ENCODE peak calls at places on chromosomes 1 and 21, in seven cellular contexts. H is sigmoid colon, B is ovary, J is HCT116, V is hepatocyte, G is esophagus squamous epithelium, X is lower leg skin. Z is an unnamed sample.

GRCh38 chr1:34642679-34643078 is 112.2 kb upstream of the GJB5 start:
- DNase-seq in X (no peak), H (no peak), J (peak), G (no peak), V (no peak), B (no peak), Z (no peak)

GRCh38 chr1:223018534-223018933 is 124.5 kb downstream of the TLR5 start:
- DNase-seq in J (no peak), H (no peak), X (no peak), G (no peak), V (no peak), B (no peak), Z (no peak)

GRCh38 chr1:65399003-65399402 is 21.5 kb upstream of the LEPR start:
- DNase-seq in X (no peak), B (no peak), G (no peak), H (no peak), J (no peak), V (no peak), Z (no peak)

GRCh38 chr1:103461171-103462105 is 64.1 kb upstream of the RNPC3 start:
- DNase-seq in X (no peak), V (no peak), J (peak), B (no peak), H (no peak), G (no peak), Z (no peak)

GRCh38 chr1:62436039-62436465 is 797 bp upstream of the USP1 start:
- DNase-seq in V (no peak), B (peak), J (no peak), X (peak), G (no peak), H (no peak), Z (peak)

GRCh38 chr1:226542623-226543103 is 5.9 kb upstream of the STUM start:
- DNase-seq in H (peak), X (no peak), V (no peak), G (no peak), B (no peak), J (no peak), Z (no peak)

GRCh38 chr1:1891349-1892078 is 627 bp upstream of the GNB1 start:
- DNase-seq in X (peak), H (peak), G (no peak), V (peak), J (peak), B (peak), Z (no peak)

GRCh38 chr1:24908591-24909259 is 21.4 kb downstream of the RUNX3 start:
- DNase-seq in G (no peak), H (no peak), J (no peak), X (no peak), B (no peak), V (no peak), Z (no peak)

GRCh38 chr1:241531195-241532172 is 694 bp upstream of the KMO start:
- DNase-seq in X (no peak), H (no peak), V (peak), B (no peak), J (peak), G (no peak), Z (no peak)

GRCh38 chr1:158145173-158145719 is 35.4 kb upstream of the CD1D start:
- DNase-seq in G (no peak), X (no peak), B (peak), H (no peak), V (peak), J (no peak), Z (no peak)

GRCh38 chr1:204089044-204089751 is 16.3 kb downstream of the SOX13 start:
- DNase-seq in J (no peak), X (peak), B (peak), G (no peak), H (peak), V (no peak), Z (no peak)

GRCh38 chr1:118716775-118717174 is 271.4 kb downstream of the TBX15 start:
- DNase-seq in V (peak), H (no peak), J (no peak), G (no peak), X (no peak), B (no peak), Z (no peak)
- TF ChIP-seq CTCF in V (peak), H (no peak), J (no peak), G (no peak), X (no peak), B (no peak), Z (peak)

GRCh38 chr1:220089650-220090556 is at the start of gene BPNT1:
- DNase-seq in J (peak), G (peak), B (peak), V (peak), H (peak), X (peak), Z (peak)
- TF ChIP-seq CTCF in J (peak), G (no peak), B (no peak), V (peak), H (no peak), X (no peak), Z (peak)

GRCh38 chr1:47913225-47913823 is 83.9 kb downstream of the TRABD2B start:
- DNase-seq in B (no peak), J (no peak), G (no peak), H (no peak), X (no peak), V (no peak), Z (no peak)

GRCh38 chr1:47914218-47914937 is 82.8 kb downstream of the TRABD2B start:
- DNase-seq in G (no peak), H (no peak), X (no peak), J (no peak), B (no peak), V (no peak), Z (no peak)

GRCh38 chr1:47912756-47913155 is 84.4 kb downstream of the TRABD2B start:
- DNase-seq in H (no peak), B (no peak), X (no peak), J (no peak), G (no peak), V (no peak), Z (no peak)

GRCh38 chr1:47911892-47912291 is 85.3 kb downstream of the TRABD2B start:
- DNase-seq in J (no peak), X (no peak), H (no peak), G (no peak), V (no peak), B (no peak), Z (no peak)

DNA sequence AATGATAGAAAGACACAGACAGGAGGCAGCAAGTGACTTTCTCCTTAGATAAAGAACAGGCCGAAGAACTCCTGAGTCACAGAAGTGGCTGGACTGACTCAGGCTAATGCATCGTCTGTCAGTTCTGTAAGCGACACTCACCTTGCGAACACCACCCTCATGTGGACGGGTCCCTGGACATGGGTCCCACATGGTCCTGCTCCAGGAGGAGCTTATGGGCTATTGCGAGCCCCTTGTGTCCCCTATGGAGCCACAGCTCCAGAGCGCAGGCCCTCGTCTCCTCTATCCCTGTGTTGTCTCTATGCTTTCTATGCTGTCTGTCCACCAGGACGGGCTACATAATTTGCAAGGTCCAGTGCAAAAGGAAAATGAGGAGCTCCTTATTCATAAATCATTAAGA is 85.8 kb downstream of the TRABD2B start:
- DNase-seq in J (no peak), X (no peak), V (no peak), H (no peak), G (no peak), B (no peak), Z (no peak)
- TF ChIP-seq CTCF in J (no peak), X (no peak), V (no peak), H (no peak), G (no peak), B (no peak), Z (no peak)

GRCh38 chr1:108327534-108328462 is 83.9 kb upstream of the NBPF4 start:
- DNase-seq in J (peak), X (no peak), B (no peak), H (no peak), V (no peak), G (no peak), Z (no peak)
- TF ChIP-seq CTCF in J (peak), X (no peak), B (no peak), H (no peak), V (peak), G (no peak), Z (peak)

DNA sequence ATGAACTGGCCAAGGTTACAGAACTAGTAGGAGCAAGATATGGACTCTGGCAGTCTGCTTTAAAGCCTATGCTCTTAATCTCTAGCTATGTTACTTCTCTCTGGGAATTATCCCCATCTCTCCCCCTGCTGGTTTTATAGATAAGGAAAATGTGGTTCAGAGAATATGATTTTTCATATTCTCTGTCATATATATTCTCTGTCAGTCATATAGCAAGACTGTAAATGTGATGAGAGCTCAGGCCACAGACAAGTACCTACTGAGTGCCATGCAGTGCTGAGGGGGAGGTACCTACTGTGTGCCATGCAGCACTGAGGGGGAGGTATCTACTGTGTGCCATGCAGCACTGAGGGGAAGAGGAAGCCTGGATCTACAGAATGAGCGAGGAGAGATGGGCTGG is 220.3 kb upstream of the FGGY start:
- DNase-seq in H (no peak), V (no peak), G (no peak), J (no peak), B (no peak), X (no peak), Z (no peak)
- TF ChIP-seq CTCF in H (peak), V (peak), G (peak), J (peak), B (no peak), X (no peak), Z (peak)

DNA sequence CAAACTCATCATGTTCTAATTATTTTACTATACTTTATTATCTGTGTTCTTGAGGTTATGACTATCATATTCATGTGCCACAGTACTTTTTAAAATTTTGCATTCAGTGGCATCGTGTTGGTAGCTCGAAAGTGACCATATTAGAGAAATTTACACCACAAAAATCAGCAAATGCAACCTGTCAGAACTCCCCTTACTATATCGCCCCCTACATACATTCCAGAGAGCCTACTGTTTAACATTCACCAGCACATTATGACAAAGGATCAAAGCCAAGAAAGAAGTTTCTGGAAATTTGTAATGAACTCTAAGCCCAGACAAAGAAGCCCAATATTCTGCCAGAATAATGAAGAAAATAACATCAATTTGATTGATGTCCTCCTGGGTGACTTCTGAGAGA is 909.3 kb downstream of the LTN1 start:
- DNase-seq in G (no peak), X (no peak), V (no peak), H (no peak), J (no peak), B (no peak), Z (no peak)
- TF ChIP-seq CTCF in G (no peak), X (no peak), V (no peak), H (no peak), J (no peak), B (no peak), Z (no peak)

DNA sequence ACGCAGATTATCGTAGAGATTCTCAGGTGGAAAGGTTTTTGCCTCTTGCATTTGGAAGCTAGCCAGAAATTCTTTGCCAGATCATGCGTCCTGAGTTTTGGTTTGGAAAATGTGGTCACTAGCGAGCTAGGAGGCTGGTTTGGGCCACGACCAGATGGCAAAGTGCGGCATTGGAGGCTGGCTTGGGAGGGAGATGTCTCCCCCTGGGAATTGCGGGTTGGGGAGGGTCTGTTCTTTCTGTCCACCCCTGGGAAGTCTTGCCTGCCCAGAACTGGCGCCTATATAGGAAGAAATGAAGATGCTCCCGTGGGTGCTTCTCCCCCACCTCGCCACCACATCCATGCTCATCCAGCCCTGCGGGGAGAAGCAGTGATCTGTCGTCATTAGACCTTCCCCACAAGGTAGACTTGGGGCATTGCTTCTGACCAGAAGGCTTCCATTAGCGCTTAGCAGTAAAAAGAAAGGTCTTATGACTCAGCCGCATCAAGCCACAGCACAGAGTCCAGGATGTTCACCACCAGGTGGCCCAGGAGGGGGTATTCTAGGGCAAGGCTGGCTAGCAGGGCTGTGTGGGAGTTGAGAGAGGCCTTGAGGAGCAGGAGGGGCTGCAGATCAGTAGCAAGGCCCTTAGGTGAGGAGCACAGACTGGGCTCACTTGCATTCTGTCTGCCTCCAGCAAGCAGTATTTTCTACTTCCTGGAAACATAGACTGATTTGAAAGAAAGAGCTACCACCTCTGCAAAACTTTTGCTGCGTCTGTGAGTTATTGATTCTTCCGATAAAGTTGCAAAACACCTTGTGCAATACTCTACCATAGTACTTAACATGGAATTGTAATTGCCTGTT is 1.5 kb upstream of the PTP4A2 start:
- DNase-seq in B (peak), X (peak), J (peak), G (no peak), H (no peak), V (peak), Z (no peak)
- TF ChIP-seq CTCF in B (no peak), X (no peak), J (peak), G (peak), H (peak), V (peak), Z (peak)

GRCh38 chr1:32494711-32495337 is 30.0 kb downstream of the ZBTB8B start:
- DNase-seq in G (no peak), H (no peak), B (no peak), X (no peak), J (no peak), V (no peak), Z (no peak)

GRCh38 chr1:32500387-32501209 is 35.7 kb downstream of the ZBTB8B start:
- DNase-seq in B (peak), H (peak), J (no peak), X (peak), G (no peak), V (peak), Z (peak)

GRCh38 chr1:32496127-32496526 is 31.3 kb downstream of the ZBTB8B start:
- DNase-seq in J (no peak), H (no peak), X (no peak), V (peak), B (no peak), G (no peak), Z (no peak)

GRCh38 chr1:32501865-32502264 is 37.0 kb downstream of the ZBTB8B start:
- DNase-seq in G (no peak), V (no peak), H (peak), J (no peak), X (peak), B (peak), Z (no peak)

DNA sequence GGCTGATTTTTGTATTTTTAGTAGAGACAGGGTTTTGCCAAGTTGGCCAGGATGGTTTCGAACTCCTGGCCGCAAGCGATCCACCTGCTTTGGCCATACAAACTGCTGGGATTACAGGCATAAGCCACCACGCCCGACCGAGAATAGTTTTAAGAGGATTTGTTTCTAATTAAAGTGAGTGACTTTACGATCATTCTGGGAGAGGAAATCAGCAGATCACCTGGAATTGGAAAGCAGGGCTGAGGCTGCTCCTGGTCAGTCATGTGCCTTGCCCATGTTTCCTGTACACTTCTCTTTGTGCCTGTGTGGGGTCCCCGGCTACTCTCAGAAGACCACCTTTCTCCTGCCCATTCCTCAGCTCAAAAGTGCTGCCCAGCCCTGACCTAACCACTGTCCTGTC is 33.9 kb downstream of the ZBTB8B start:
- DNase-seq in J (no peak), B (no peak), X (no peak), G (no peak), V (no peak), H (no peak), Z (no peak)
- TF ChIP-seq CTCF in J (no peak), B (no peak), X (no peak), G (no peak), V (no peak), H (no peak), Z (no peak)

GRCh38 chr1:18324246-18324645 is 156.5 kb upstream of the KLHDC7A start:
- DNase-seq in G (no peak), J (no peak), X (no peak), V (no peak), H (no peak), B (no peak), Z (no peak)

GRCh38 chr1:18325151-18325550 is 155.6 kb upstream of the KLHDC7A start:
- DNase-seq in V (no peak), X (no peak), B (no peak), G (no peak), J (no peak), H (no peak), Z (no peak)

GRCh38 chr1:18323259-18323658 is 157.5 kb upstream of the KLHDC7A start:
- DNase-seq in J (no peak), V (no peak), G (no peak), X (no peak), B (no peak), H (no peak), Z (no peak)

GRCh38 chr1:18320051-18320450 is 160.7 kb upstream of the KLHDC7A start:
- DNase-seq in H (no peak), B (no peak), G (no peak), J (no peak), V (no peak), X (no peak), Z (no peak)

DNA sequence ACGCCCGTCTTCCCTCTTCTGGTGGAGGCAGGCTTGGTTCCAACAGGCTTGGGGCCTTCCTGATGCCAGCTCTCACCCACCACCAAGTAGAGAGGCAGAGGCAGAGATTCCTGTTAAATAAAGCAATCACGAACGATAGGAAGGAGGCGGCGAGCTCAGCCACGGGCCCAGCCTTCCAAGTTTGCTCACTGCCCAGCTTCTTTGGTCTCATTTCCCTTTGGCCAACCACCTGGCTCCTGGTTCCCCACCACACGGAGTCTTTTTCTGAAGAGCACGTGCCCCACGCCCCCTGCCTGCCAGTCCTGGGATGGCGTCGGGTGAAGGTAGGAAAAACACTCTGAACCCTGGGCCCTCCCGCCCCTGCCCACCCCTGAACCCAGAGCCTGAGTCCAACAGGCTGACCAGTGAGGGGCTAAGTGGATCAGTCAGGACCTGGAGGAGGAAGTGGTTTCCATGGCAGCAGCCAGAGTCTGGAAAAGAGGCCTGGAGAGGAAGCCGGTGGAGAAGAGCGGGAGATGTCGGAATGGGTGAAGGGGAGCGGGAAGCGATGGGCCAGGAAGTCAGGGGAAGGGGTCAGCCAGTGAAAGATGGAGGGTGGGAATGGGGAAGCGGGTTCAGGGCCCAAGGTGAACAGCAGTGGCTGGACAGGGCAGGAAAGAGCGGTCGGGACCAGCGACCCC is 158.2 kb upstream of the KLHDC7A start:
- DNase-seq in V (peak), B (no peak), G (no peak), J (peak), H (no peak), X (no peak), Z (no peak)
- TF ChIP-seq CTCF in V (peak), B (no peak), G (peak), J (peak), H (no peak), X (no peak), Z (peak)

GRCh38 chr1:22526098-22526497 is 37.2 kb upstream of the EPHA8 start:
- DNase-seq in X (peak), V (no peak), H (no peak), J (no peak), G (no peak), B (no peak), Z (no peak)

GRCh38 chr1:22527122-22527521 is 36.2 kb upstream of the EPHA8 start:
- DNase-seq in B (no peak), J (no peak), X (peak), G (no peak), H (no peak), V (no peak), Z (no peak)

GRCh38 chr1:22526677-22527076 is 36.6 kb upstream of the EPHA8 start:
- DNase-seq in B (no peak), J (no peak), V (no peak), X (peak), G (no peak), H (no peak), Z (no peak)

GRCh38 chr1:22528451-22528850 is 34.8 kb upstream of the EPHA8 start:
- DNase-seq in B (no peak), X (peak), V (no peak), H (no peak), J (no peak), G (no peak), Z (no peak)

DNA sequence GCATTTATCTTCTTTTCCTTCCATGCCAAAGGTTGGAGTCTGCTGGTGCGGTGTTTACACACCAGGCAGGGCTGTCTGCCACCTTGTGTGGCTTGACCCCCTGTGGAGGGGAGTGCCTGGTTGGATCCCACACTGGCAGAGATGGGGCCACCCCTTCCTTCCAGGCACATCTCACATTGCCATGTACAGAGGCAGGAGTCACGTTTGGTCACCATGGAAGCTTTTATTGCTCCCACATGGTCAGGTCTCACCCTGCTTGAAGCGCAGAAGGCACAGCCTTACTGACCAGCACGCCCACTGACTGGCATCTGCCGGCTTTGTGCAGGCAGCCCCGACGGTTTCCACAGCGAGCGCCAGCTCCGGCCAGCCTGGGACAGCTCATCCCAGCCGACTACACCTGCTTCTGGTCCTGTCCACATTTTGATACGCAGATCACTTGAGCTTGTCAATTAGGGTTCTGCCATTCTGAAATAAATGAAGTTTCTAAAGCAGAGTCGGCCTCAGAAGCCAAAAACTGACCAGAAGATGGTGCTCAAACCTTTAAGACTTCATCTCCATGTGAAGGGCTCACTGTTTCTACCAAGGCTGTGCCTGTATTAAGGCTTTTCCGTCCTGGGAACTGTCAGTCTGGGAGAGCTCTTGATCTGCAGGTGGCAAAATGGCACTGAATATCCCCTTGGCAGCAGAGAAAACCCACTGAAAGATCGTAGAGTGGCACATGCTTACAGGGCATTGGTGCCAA is 35.6 kb upstream of the EPHA8 start:
- DNase-seq in H (no peak), J (no peak), V (no peak), G (no peak), X (peak), B (no peak), Z (no peak)
- TF ChIP-seq CTCF in H (no peak), J (peak), V (peak), G (peak), X (no peak), B (no peak), Z (peak)